ENCODE peak calls at places on chromosome 13, in eight cellular contexts. R is A172, Z is DMS79 treated with DMSO at 0.1 percent for 48 hours, G is psoas muscle, Y is hippocampal formation, F is AG09309, W is ACHN, Q is midbrain. J is an unnamed sample.

GRCh38 chr13:101003566-101003965 is 329.0 kb upstream of the TMTC4 start:
- DNase-seq in R (no peak), Z (no peak), G (no peak), Y (no peak), F (no peak), W (no peak), Q (no peak), J (no peak)

GRCh38 chr13:20960663-20961309 is 58.2 kb upstream of the XPO4 start:
- DNase-seq in R (no peak), Z (no peak), G (no peak), Y (no peak), F (no peak), W (no peak), Q (no peak), J (no peak)

GRCh38 chr13:85657942-85658341 is 141.3 kb downstream of the SLITRK6 start:
- DNase-seq in R (no peak), Z (no peak), G (no peak), Y (no peak), F (no peak), W (no peak), Q (no peak), J (no peak)

GRCh38 chr13:91722267-91722884 is 324.0 kb downstream of the GPC5 start:
- DNase-seq in R (peak; percentile 18), Z (no peak), G (no peak), Y (peak; percentile 27), F (no peak), W (peak; percentile 32), Q (peak; percentile 60), J (no peak)

GRCh38 chr13:93646247-93646646 is 419.6 kb downstream of the GPC6 start:
- DNase-seq in R (no peak), Z (no peak), G (no peak), Y (no peak), F (no peak), W (no peak), Q (no peak), J (no peak)

GRCh38 chr13:52921194-52921593 is 72.8 kb upstream of the PCDH8 start:
- DNase-seq in R (no peak), Z (no peak), G (no peak), Y (peak; percentile 26), F (no peak), W (no peak), Q (no peak), J (no peak)

GRCh38 chr13:46207828-46208227 is 3.9 kb upstream of the LRRC63 start:
- DNase-seq in R (no peak), Z (no peak), G (no peak), Y (no peak), F (no peak), W (no peak), Q (no peak), J (no peak)

GRCh38 chr13:97254809-97255208 is 32.7 kb downstream of the MBNL2 start:
- DNase-seq in R (peak; percentile 95), Z (no peak), G (no peak), Y (no peak), F (no peak), W (peak; percentile 67), Q (no peak), J (no peak)

GRCh38 chr13:111458739-111459138 is 138.3 kb downstream of the TEX29 start:
- DNase-seq in R (no peak), Z (no peak), G (no peak), Y (no peak), F (no peak), W (no peak), Q (no peak), J (no peak)

J was measured in C1 segment of cervical spinal cord.